ENCODE peak calls at places on chromosomes 3 and 15, in four cellular contexts. M is A549, L is Peyer's patch, P is transverse colon. V is an unnamed sample.

GRCh38 chr3:156553705-156554356 is 1.1 kb downstream of the SSR3 start:
- DNase-seq in M (no peak), L (no peak), P (no peak), V (no peak)

GRCh38 chr3:137420198-137420995 is 343.7 kb upstream of the SOX14 start:
- DNase-seq in M (no peak), L (no peak), P (no peak), V (no peak)

GRCh38 chr3:187748050-187748481 is 2.8 kb upstream of the BCL6 start:
- DNase-seq in M (peak; percentile 41), L (peak; percentile 93), P (peak; percentile 96), V (peak; percentile 91)

GRCh38 chr3:146159037-146159436 is 1.9 kb downstream of the PLOD2 start:
- DNase-seq in M (no peak), L (no peak), P (no peak), V (no peak)

GRCh38 chr3:43948013-43948412 is 257.3 kb downstream of the ABHD5 start:
- DNase-seq in M (no peak), L (no peak), P (no peak), V (no peak)

GRCh38 chr3:190319660-190320059 is 2.6 kb downstream of the CLDN1 start:
- DNase-seq in M (no peak), L (no peak), P (no peak), V (no peak)

GRCh38 chr3:37990527-37990926 is at the start of gene VILL:
- DNase-seq in M (no peak), L (no peak), P (peak; percentile 90), V (no peak)

GRCh38 chr15:40763801-40764765 is at the start of gene GCHFR:
- DNase-seq in M (peak; percentile 67), L (peak; percentile 74), P (peak; percentile 90), V (peak; percentile 78)

GRCh38 chr3:42014949-42015533 is 53.1 kb upstream of the ULK4 start:
- DNase-seq in M (no peak), L (peak; percentile 68), P (peak; percentile 55), V (peak; percentile 56)

DNA sequence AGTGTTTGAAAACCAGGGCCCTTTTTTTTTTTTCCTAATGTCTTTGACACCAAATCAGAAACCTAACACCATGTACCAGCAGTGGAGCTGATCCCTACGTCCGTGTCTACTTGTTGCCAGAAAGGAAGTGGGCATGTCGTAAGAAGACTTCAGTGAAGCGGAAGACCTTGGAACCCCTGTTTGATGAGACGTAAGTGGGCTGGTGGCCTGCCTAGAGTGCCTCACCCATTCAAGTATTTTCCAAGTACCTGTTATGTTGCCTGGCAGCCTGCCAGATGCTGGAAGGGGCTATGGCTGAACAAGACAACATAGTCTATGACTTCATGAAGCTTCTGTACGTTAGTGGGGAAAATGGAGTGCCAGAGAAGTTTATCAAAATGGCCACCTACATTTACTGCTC is 39.7 kb downstream of the ESYT3 start:
- DNase-seq in M (no peak), L (no peak), P (no peak), V (no peak)
- TF ChIP-seq POLR2A in M (no peak), L (no peak), P (no peak), V (no peak)

DNA sequence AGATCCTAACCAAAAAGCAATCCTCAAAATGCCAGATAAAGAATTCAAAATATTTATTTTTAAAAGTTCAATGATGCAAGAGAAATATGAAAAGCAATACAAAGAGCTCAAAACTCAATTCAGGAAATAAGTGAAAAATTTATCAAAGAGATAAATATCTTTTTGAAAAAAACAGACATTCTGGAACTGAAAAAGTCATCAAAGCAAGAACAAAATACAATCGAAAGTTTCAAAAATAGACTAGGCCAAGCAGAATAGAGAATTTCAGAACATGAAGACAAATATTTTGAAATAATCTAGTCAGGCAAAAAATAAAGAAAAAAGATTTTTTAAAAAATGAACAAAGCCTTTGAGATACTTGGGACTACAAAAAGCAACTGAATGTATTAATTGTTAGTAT is 83.4 kb upstream of the STT3B start:
- DNase-seq in M (no peak), L (no peak), P (no peak), V (no peak)
- H3K4me3 ChIP-seq in M (no peak overlapping the region), L (no peak overlapping the region), P (no peak overlapping the region), V (no peak overlapping the region)

DNA sequence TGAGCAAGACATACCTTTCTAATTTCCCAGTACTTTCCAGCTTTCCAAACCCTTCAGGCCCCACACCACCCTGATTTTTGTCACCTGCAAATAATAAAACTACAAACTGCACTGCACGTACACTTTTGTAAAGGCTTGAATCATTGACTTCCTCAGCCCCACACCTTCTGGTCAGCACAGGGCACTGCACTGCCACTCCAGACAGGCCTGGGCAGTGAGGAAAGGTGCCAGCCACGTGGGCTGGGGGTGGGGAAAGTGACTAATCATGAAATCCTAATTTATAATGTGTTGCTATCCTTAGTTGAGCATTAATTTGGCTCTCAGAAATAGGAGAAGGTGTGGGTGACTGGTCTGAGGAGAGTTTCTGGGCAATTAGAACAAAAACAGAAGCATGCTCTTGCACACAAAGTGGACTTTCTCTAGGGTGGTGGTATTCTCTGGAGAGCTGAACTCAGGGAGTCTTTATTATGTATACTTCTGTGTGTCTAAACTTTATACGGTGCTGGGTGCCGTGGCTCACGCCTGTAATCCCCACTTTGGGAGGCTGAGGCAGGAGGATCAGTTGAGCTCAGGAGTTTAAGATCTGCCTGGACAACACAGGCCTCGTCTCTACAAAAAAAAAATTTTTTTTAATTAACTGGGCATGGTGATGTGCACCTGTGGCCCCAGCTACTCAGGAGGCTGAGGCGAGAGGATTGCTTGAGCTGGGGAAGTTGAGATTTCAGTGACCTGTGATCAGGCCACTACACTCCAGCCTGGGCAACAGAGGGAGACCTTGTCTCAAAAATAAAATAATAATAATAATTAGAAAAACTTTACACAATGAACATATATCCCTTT is 58.2 kb upstream of the FLNB start:
- DNase-seq in M (peak; percentile 57), L (no peak), P (no peak), V (peak; percentile 65)
- TF ChIP-seq CTCF in M (peak; percentile 25), L (peak; percentile 38), P (peak; percentile 27), V (peak; percentile 45)

GRCh38 chr15:89462198-89462912 is 34.0 kb downstream of the RHCG start:
- DNase-seq in M (no peak), L (no peak), P (no peak), V (no peak)
- TF ChIP-seq POLR2A in M (no peak), L (no peak), P (no peak), V (no peak)

DNA sequence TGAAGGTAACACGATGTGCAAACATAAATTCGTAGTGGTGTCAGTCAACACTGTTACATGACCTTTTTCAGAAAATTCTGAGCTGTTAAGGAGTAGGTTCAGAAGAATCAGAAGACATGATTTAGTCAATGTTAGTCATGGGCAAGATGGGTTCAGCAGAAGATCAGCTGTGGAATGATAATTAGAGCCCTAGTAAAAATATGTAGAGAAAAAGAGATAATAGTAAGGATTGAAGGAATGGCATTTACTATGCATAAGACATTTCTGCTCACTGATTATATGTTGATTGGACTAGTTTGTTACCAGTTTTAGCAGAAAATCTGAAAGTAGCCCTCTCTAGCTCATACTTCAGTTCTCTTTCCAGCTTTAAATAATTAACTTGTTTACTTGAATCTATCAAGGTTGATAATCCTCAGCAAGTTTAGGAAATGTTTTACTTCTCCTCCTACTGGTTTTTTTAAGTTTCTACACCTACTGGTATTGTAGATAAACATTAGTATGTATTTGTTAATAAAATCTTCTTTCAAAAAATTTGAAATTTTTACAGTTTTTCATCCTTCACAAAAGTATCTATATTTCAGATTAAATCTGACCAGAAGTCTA is 98.6 kb downstream of the ALCAM start:
- DNase-seq in M (no peak), L (no peak), P (no peak), V (no peak)
- H3K4me3 ChIP-seq in M (no peak overlapping the region), L (no peak overlapping the region), P (no peak overlapping the region), V (no peak overlapping the region)